ENCODE peak calls at places on chromosome 2, in four cellular contexts. Y, U, G and L are unnamed samples.
A peak's percentile ranks its signal among the peaks of the same experiment; 100 is the strongest.

GRCh38 chr2:208320686-208321085 is 54.6 kb downstream of the PIKFYVE start:
- DNase-seq in Y (no peak), U (no peak), G (peak; percentile 42), L (no peak)

GRCh38 chr2:202061695-202062094 is 11.4 kb upstream of the KIAA2012 start:
- DNase-seq in Y (no peak), U (no peak), G (no peak), L (no peak)

GRCh38 chr2:218329826-218330651 is 26.6 kb upstream of the CATIP start:
- DNase-seq in Y (no peak), U (peak; percentile 25), G (no peak), L (no peak)

GRCh38 chr2:159211447-159212396 is 74.8 kb downstream of the WDSUB1 start:
- DNase-seq in Y (peak; percentile 25), U (no peak), G (no peak), L (no peak)

GRCh38 chr2:128369126-128369555 is 50.5 kb upstream of the HS6ST1 start:
- DNase-seq in Y (peak; percentile 12), U (no peak), G (peak; percentile 48), L (peak; percentile 35)

GRCh38 chr2:11701831-11702301 is 31.9 kb upstream of the NTSR2 start:
- DNase-seq in Y (peak; percentile 66), U (peak; percentile 27), G (no peak), L (no peak)

GRCh38 chr2:71736091-71736878 is 282.9 kb downstream of the DYSF start:
- DNase-seq in Y (no peak), U (peak; percentile 12), G (no peak), L (no peak)

GRCh38 chr2:25981596-25982272 is 563 bp downstream of the KIF3C start:
- DNase-seq in Y (no peak), U (no peak), G (peak; percentile 20), L (no peak)

GRCh38 chr2:188292446-188293239 is 969 bp downstream of the GULP1 start:
- DNase-seq in Y (peak; percentile 86), U (peak; percentile 81), G (peak; percentile 80), L (no peak)

GRCh38 chr2:127007652-127008051 is 99.3 kb downstream of the BIN1 start:
- DNase-seq in Y (peak; percentile 87), U (no peak), G (no peak), L (peak; percentile 86)

GRCh38 chr2:122145805-122146204 is 390.4 kb downstream of the TSN start:
- DNase-seq in Y (no peak), U (no peak), G (no peak), L (no peak)

GRCh38 chr2:182912518-182912915 is 46.1 kb upstream of the FRZB start:
- DNase-seq in Y (no peak), U (no peak), G (no peak), L (no peak)

GRCh38 chr2:36461039-36461681 is 105.6 kb downstream of the CRIM1 start:
- DNase-seq in Y (peak; percentile 96), U (no peak), G (no peak), L (peak; percentile 87)

GRCh38 chr2:96103906-96104861 is 12.2 kb downstream of the ADRA2B start:
- DNase-seq in Y (no peak), U (peak; percentile 5), G (no peak), L (no peak)

GRCh38 chr2:218381916-218382366 is at the start of gene SLC11A1:
- DNase-seq in Y (no peak), U (peak; percentile 32), G (no peak), L (no peak)

GRCh38 chr2:130865401-130865800 is 28.7 kb downstream of the ARHGEF4 start:
- DNase-seq in Y (no peak), U (no peak), G (no peak), L (no peak)

GRCh38 chr2:138536302-138536701 is 34.7 kb downstream of the SPOPL start:
- DNase-seq in Y (no peak), U (no peak), G (no peak), L (peak; percentile 44)

GRCh38 chr2:45968946-45969584 is 317.6 kb downstream of the PRKCE start:
- DNase-seq in Y (peak; percentile 45), U (no peak), G (peak; percentile 64), L (no peak)

GRCh38 chr2:112811841-112812306 is 24.7 kb downstream of the IL1B start:
- DNase-seq in Y (peak; percentile 96), U (no peak), G (no peak), L (peak; percentile 97)

GRCh38 chr2:145547620-145548019 is 1027.7 kb upstream of the ZEB2 start:
- DNase-seq in Y (no peak), U (no peak), G (no peak), L (no peak)

GRCh38 chr2:204024503-204024902 is 87.9 kb downstream of the ICOS start:
- DNase-seq in Y (peak; percentile 20), U (peak; percentile 16), G (no peak), L (peak; percentile 27)

GRCh38 chr2:207035855-207036254 is 96.5 kb downstream of the CPO start:
- DNase-seq in Y (no peak), U (no peak), G (no peak), L (no peak)

GRCh38 chr2:224690868-224691267 is 25.3 kb downstream of the CCDC195 start:
- DNase-seq in Y (no peak), U (no peak), G (no peak), L (no peak)

GRCh38 chr2:65383571-65384488 is 48.6 kb downstream of the SPRED2 start:
- DNase-seq in Y (peak; percentile 56), U (no peak), G (peak; percentile 36), L (peak; percentile 60)

GRCh38 chr2:121417826-121418225 is 112.9 kb upstream of the RNU4ATAC start:
- DNase-seq in Y (no peak), U (no peak), G (no peak), L (no peak)

GRCh38 chr2:237744613-237745249 is 53.8 kb upstream of the RBM44 start:
- DNase-seq in Y (peak; percentile 54), U (peak; percentile 82), G (peak; percentile 71), L (peak; percentile 19)

GRCh38 chr2:38465789-38466127 is 88.7 kb upstream of the ATL2 start:
- DNase-seq in Y (peak; percentile 21), U (peak; percentile 35), G (no peak), L (no peak)

GRCh38 chr2:42493885-42494433 is at the start of gene KCNG3:
- DNase-seq in Y (peak; percentile 12), U (peak; percentile 84), G (peak; percentile 79), L (no peak)

GRCh38 chr2:38534746-38535403 is 67.9 kb downstream of the HNRNPLL start:
- DNase-seq in Y (no peak), U (peak; percentile 71), G (no peak), L (no peak)

GRCh38 chr2:180411631-180412030 is 404.5 kb upstream of the CWC22 start:
- DNase-seq in Y (no peak), U (no peak), G (no peak), L (no peak)

GRCh38 chr2:15757820-15758586 is 166.3 kb downstream of the DDX1 start:
- DNase-seq in Y (no peak), U (no peak), G (no peak), L (no peak)

GRCh38 chr2:160205511-160205910 is 5.4 kb upstream of the ITGB6 start:
- DNase-seq in Y (peak; percentile 97), U (peak; percentile 81), G (no peak), L (peak; percentile 99)

GRCh38 chr2:235027558-235028214 is 75.9 kb downstream of the SH3BP4 start:
- DNase-seq in Y (peak; percentile 68), U (no peak), G (no peak), L (peak; percentile 84)

GRCh38 chr2:29880084-29880483 is 41.3 kb downstream of the ALK start:
- DNase-seq in Y (no peak), U (no peak), G (no peak), L (no peak)

GRCh38 chr2:64858541-64859031 is 130.6 kb upstream of the SLC1A4 start:
- DNase-seq in Y (no peak), U (peak; percentile 24), G (no peak), L (no peak)

GRCh38 chr2:138522556-138522955 is 21.0 kb downstream of the SPOPL start:
- DNase-seq in Y (no peak), U (no peak), G (no peak), L (no peak)

GRCh38 chr2:119760237-119760807 is 600 bp downstream of the PTPN4 start:
- DNase-seq in Y (no peak), U (peak; percentile 52), G (no peak), L (peak; percentile 62)

GRCh38 chr2:214057986-214058385 is 352.9 kb upstream of the VWC2L start:
- DNase-seq in Y (no peak), U (no peak), G (no peak), L (no peak)
- TF ChIP-seq CTCF in Y (no peak), U (no peak), G (no peak), L (no peak)

GRCh38 chr2:57552885-57553284 is 493.7 kb upstream of the VRK2 start:
- DNase-seq in Y (no peak), U (no peak), G (no peak), L (no peak)
- TF ChIP-seq CTCF in Y (no peak), U (no peak), G (no peak), L (no peak)

DNA sequence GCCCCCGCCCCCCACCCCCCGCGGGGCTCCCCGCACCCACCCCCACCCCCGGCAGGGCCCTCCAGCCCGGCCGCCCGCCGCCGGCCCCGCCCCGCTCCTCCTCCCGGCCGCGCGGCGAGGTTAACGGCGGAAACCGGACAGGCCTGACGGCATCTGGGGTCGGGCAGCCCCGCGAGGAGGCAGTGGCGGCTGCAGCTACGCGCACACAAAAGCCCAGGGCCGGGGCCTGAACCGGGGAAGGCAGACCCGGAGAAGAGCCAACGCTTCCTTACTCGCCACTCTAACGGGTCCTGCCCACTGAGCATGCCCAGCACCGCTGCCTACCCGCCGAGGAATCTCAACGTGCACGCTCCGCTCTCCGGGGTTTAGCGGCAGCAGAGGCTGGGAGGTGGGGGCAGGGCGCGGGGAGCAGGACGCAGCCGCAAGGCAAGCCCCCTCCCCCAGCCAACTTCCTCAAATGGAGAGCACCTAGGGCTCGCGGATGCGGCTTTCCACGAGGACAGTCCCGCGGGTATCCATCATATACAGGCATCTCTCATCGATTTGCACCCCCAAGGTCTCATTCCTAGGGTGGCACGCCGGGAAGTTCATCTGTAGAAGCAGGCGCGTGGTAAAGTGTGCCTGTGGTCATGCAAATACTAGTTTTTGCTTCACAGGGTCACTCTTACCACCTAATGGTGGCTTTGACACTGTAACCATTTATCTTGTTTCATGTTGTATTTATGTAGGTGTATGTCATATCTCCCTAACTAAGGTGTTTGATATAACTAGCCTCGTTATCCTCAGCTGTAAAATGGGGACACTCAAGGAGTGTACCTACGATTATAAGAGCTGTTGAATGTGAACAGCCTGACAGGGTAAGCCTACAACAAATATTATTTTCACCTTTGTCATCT is at the start of gene MEMO1:
- DNase-seq in Y (peak; percentile 92), U (peak; percentile 95), G (peak; percentile 90), L (peak; percentile 91)
- TF ChIP-seq CTCF in Y (peak; percentile 12), U (no peak), G (no peak), L (peak; percentile 33)

GRCh38 chr2:238954841-238955521 is 107.1 kb downstream of the TWIST2 start:
- DNase-seq in Y (peak; percentile 58), U (no peak), G (no peak), L (no peak)
- TF ChIP-seq CTCF in Y (no peak), U (no peak), G (no peak), L (no peak)

GRCh38 chr2:101150306-101151140 is 659 bp downstream of the TBC1D8 start:
- DNase-seq in Y (no peak), U (peak; percentile 45), G (peak; percentile 29), L (no peak)
- TF ChIP-seq CTCF in Y (no peak), U (no peak), G (no peak), L (peak; percentile 27)